ENCODE peak calls at places on chromosomes 5 and 9, in seven cellular contexts. One of them, this sample, is unnamed.
A peak's percentile ranks its signal among the peaks of the same experiment; 100 is the strongest.

GRCh38 chr5:150616024-150616470 is 24.4 kb upstream of the SYNPO start:
- DNase-seq in activated naive CD8-positive, alpha-beta T cell treated with anti-CD3 and anti-CD28 coated beads, Interleukin-2, amount 10 ng/mL, durations not matched to agents 7 days and 5 days: no peak
- DNase-seq in HFF-Myc: no peak
- DNase-seq in activated effector memory CD4-positive, alpha-beta T cell treated with Interleukin-2 at 50 U/mL for 16 hours: no peak
- DNase-seq in HTR-8/SVneo: no peak
- DNase-seq in GM23338: no peak
- DNase-seq in NCI-H1105 treated with DMSO at 0.1 percent for 48 hours: no peak
- DNase-seq in this sample: peak; percentile 89

GRCh38 chr9:4077499-4078102 is 222.3 kb downstream of the GLIS3 start:
- DNase-seq in activated naive CD8-positive, alpha-beta T cell treated with anti-CD3 and anti-CD28 coated beads, Interleukin-2, amount 10 ng/mL, durations not matched to agents 7 days and 5 days: peak; percentile 53
- DNase-seq in GM23338: peak; percentile 86
- DNase-seq in HTR-8/SVneo: peak; percentile 66
- DNase-seq in NCI-H1105 treated with DMSO at 0.1 percent for 48 hours: no peak
- DNase-seq in HFF-Myc: peak; percentile 37
- DNase-seq in activated effector memory CD4-positive, alpha-beta T cell treated with Interleukin-2 at 50 U/mL for 16 hours: no peak
- DNase-seq in this sample: peak; percentile 11

GRCh38 chr9:83167126-83167525 is 104.2 kb upstream of the RASEF start:
- DNase-seq in activated effector memory CD4-positive, alpha-beta T cell treated with Interleukin-2 at 50 U/mL for 16 hours: no peak
- DNase-seq in HFF-Myc: no peak
- DNase-seq in NCI-H1105 treated with DMSO at 0.1 percent for 48 hours: no peak
- DNase-seq in activated naive CD8-positive, alpha-beta T cell treated with anti-CD3 and anti-CD28 coated beads, Interleukin-2, amount 10 ng/mL, durations not matched to agents 7 days and 5 days: no peak
- DNase-seq in GM23338: peak; percentile 15
- DNase-seq in HTR-8/SVneo: no peak
- DNase-seq in this sample: no peak

GRCh38 chr9:135770203-135770535 is 68.2 kb downstream of the KCNT1 start:
- DNase-seq in HTR-8/SVneo: no peak
- DNase-seq in activated naive CD8-positive, alpha-beta T cell treated with anti-CD3 and anti-CD28 coated beads, Interleukin-2, amount 10 ng/mL, durations not matched to agents 7 days and 5 days: no peak
- DNase-seq in GM23338: no peak
- DNase-seq in activated effector memory CD4-positive, alpha-beta T cell treated with Interleukin-2 at 50 U/mL for 16 hours: peak; percentile 4
- DNase-seq in HFF-Myc: no peak
- DNase-seq in NCI-H1105 treated with DMSO at 0.1 percent for 48 hours: peak; percentile 7
- DNase-seq in this sample: no peak

GRCh38 chr5:103389362-103389761 is 130.8 kb downstream of the MACIR start:
- DNase-seq in GM23338: no peak
- DNase-seq in activated effector memory CD4-positive, alpha-beta T cell treated with Interleukin-2 at 50 U/mL for 16 hours: no peak
- DNase-seq in NCI-H1105 treated with DMSO at 0.1 percent for 48 hours: no peak
- DNase-seq in HTR-8/SVneo: no peak
- DNase-seq in activated naive CD8-positive, alpha-beta T cell treated with anti-CD3 and anti-CD28 coated beads, Interleukin-2, amount 10 ng/mL, durations not matched to agents 7 days and 5 days: no peak
- DNase-seq in HFF-Myc: no peak
- DNase-seq in this sample: no peak

GRCh38 chr9:114155263-114155966 is at the start of gene COL27A1:
- DNase-seq in activated naive CD8-positive, alpha-beta T cell treated with anti-CD3 and anti-CD28 coated beads, Interleukin-2, amount 10 ng/mL, durations not matched to agents 7 days and 5 days: peak; percentile 91
- DNase-seq in HTR-8/SVneo: peak; percentile 76
- DNase-seq in HFF-Myc: no peak
- DNase-seq in NCI-H1105 treated with DMSO at 0.1 percent for 48 hours: peak; percentile 52
- DNase-seq in activated effector memory CD4-positive, alpha-beta T cell treated with Interleukin-2 at 50 U/mL for 16 hours: peak; percentile 62
- DNase-seq in GM23338: peak; percentile 93
- DNase-seq in this sample: peak; percentile 69

GRCh38 chr9:127183814-127184582 is 61.6 kb upstream of the ANGPTL2 start:
- DNase-seq in activated effector memory CD4-positive, alpha-beta T cell treated with Interleukin-2 at 50 U/mL for 16 hours: no peak
- DNase-seq in HFF-Myc: no peak
- DNase-seq in HTR-8/SVneo: no peak
- DNase-seq in activated naive CD8-positive, alpha-beta T cell treated with anti-CD3 and anti-CD28 coated beads, Interleukin-2, amount 10 ng/mL, durations not matched to agents 7 days and 5 days: no peak
- DNase-seq in GM23338: no peak
- DNase-seq in NCI-H1105 treated with DMSO at 0.1 percent for 48 hours: no peak
- DNase-seq in this sample: no peak

GRCh38 chr9:23801523-23801922 is 24.5 kb downstream of the ELAVL2 start:
- DNase-seq in NCI-H1105 treated with DMSO at 0.1 percent for 48 hours: no peak
- DNase-seq in HTR-8/SVneo: no peak
- DNase-seq in activated naive CD8-positive, alpha-beta T cell treated with anti-CD3 and anti-CD28 coated beads, Interleukin-2, amount 10 ng/mL, durations not matched to agents 7 days and 5 days: no peak
- DNase-seq in GM23338: no peak
- DNase-seq in activated effector memory CD4-positive, alpha-beta T cell treated with Interleukin-2 at 50 U/mL for 16 hours: no peak
- DNase-seq in HFF-Myc: no peak
- DNase-seq in this sample: no peak

GRCh38 chr5:93164690-93165089 is 416.3 kb downstream of the NR2F1-AS1 start:
- DNase-seq in HTR-8/SVneo: peak; percentile 36
- DNase-seq in GM23338: no peak
- DNase-seq in NCI-H1105 treated with DMSO at 0.1 percent for 48 hours: no peak
- DNase-seq in HFF-Myc: peak; percentile 61
- DNase-seq in activated effector memory CD4-positive, alpha-beta T cell treated with Interleukin-2 at 50 U/mL for 16 hours: no peak
- DNase-seq in activated naive CD8-positive, alpha-beta T cell treated with anti-CD3 and anti-CD28 coated beads, Interleukin-2, amount 10 ng/mL, durations not matched to agents 7 days and 5 days: no peak
- DNase-seq in this sample: no peak

GRCh38 chr9:6673326-6674025 is 27.9 kb upstream of the GLDC start:
- DNase-seq in GM23338: no peak
- DNase-seq in activated effector memory CD4-positive, alpha-beta T cell treated with Interleukin-2 at 50 U/mL for 16 hours: no peak
- DNase-seq in activated naive CD8-positive, alpha-beta T cell treated with anti-CD3 and anti-CD28 coated beads, Interleukin-2, amount 10 ng/mL, durations not matched to agents 7 days and 5 days: no peak
- DNase-seq in NCI-H1105 treated with DMSO at 0.1 percent for 48 hours: no peak
- DNase-seq in HTR-8/SVneo: no peak
- DNase-seq in HFF-Myc: no peak
- DNase-seq in this sample: no peak

GRCh38 chr5:34584165-34584564 is 72.0 kb upstream of the RAI14 start:
- DNase-seq in HTR-8/SVneo: no peak
- DNase-seq in activated naive CD8-positive, alpha-beta T cell treated with anti-CD3 and anti-CD28 coated beads, Interleukin-2, amount 10 ng/mL, durations not matched to agents 7 days and 5 days: no peak
- DNase-seq in activated effector memory CD4-positive, alpha-beta T cell treated with Interleukin-2 at 50 U/mL for 16 hours: no peak
- DNase-seq in GM23338: no peak
- DNase-seq in NCI-H1105 treated with DMSO at 0.1 percent for 48 hours: no peak
- DNase-seq in HFF-Myc: no peak
- DNase-seq in this sample: peak; percentile 100

GRCh38 chr9:98314381-98315066 is 59.1 kb upstream of the TBC1D2 start:
- DNase-seq in NCI-H1105 treated with DMSO at 0.1 percent for 48 hours: no peak
- DNase-seq in activated naive CD8-positive, alpha-beta T cell treated with anti-CD3 and anti-CD28 coated beads, Interleukin-2, amount 10 ng/mL, durations not matched to agents 7 days and 5 days: no peak
- DNase-seq in HFF-Myc: no peak
- DNase-seq in activated effector memory CD4-positive, alpha-beta T cell treated with Interleukin-2 at 50 U/mL for 16 hours: no peak
- DNase-seq in HTR-8/SVneo: no peak
- DNase-seq in GM23338: no peak
- DNase-seq in this sample: no peak

GRCh38 chr9:22954964-22955363 is 508.3 kb downstream of the DMRTA1 start:
- DNase-seq in NCI-H1105 treated with DMSO at 0.1 percent for 48 hours: no peak
- DNase-seq in HTR-8/SVneo: no peak
- DNase-seq in activated effector memory CD4-positive, alpha-beta T cell treated with Interleukin-2 at 50 U/mL for 16 hours: no peak
- DNase-seq in GM23338: no peak
- DNase-seq in HFF-Myc: no peak
- DNase-seq in activated naive CD8-positive, alpha-beta T cell treated with anti-CD3 and anti-CD28 coated beads, Interleukin-2, amount 10 ng/mL, durations not matched to agents 7 days and 5 days: no peak
- DNase-seq in this sample: no peak

GRCh38 chr9:108052431-108053080 is 563.0 kb upstream of the KLF4 start:
- DNase-seq in activated effector memory CD4-positive, alpha-beta T cell treated with Interleukin-2 at 50 U/mL for 16 hours: no peak
- DNase-seq in activated naive CD8-positive, alpha-beta T cell treated with anti-CD3 and anti-CD28 coated beads, Interleukin-2, amount 10 ng/mL, durations not matched to agents 7 days and 5 days: no peak
- DNase-seq in GM23338: peak; percentile 55
- DNase-seq in HFF-Myc: no peak
- DNase-seq in NCI-H1105 treated with DMSO at 0.1 percent for 48 hours: no peak
- DNase-seq in HTR-8/SVneo: no peak
- DNase-seq in this sample: no peak

GRCh38 chr9:131042666-131043065 is 33.7 kb downstream of the LAMC3 start:
- DNase-seq in activated effector memory CD4-positive, alpha-beta T cell treated with Interleukin-2 at 50 U/mL for 16 hours: no peak
- DNase-seq in activated naive CD8-positive, alpha-beta T cell treated with anti-CD3 and anti-CD28 coated beads, Interleukin-2, amount 10 ng/mL, durations not matched to agents 7 days and 5 days: no peak
- DNase-seq in HFF-Myc: no peak
- DNase-seq in GM23338: no peak
- DNase-seq in NCI-H1105 treated with DMSO at 0.1 percent for 48 hours: no peak
- DNase-seq in HTR-8/SVneo: no peak
- DNase-seq in this sample: no peak

GRCh38 chr5:307794-308579 is 13.5 kb upstream of the AHRR start:
- DNase-seq in NCI-H1105 treated with DMSO at 0.1 percent for 48 hours: no peak
- DNase-seq in GM23338: no peak
- DNase-seq in activated naive CD8-positive, alpha-beta T cell treated with anti-CD3 and anti-CD28 coated beads, Interleukin-2, amount 10 ng/mL, durations not matched to agents 7 days and 5 days: no peak
- DNase-seq in HTR-8/SVneo: no peak
- DNase-seq in activated effector memory CD4-positive, alpha-beta T cell treated with Interleukin-2 at 50 U/mL for 16 hours: no peak
- DNase-seq in HFF-Myc: no peak
- DNase-seq in this sample: no peak

GRCh38 chr9:30757723-30758122 is 1626.7 kb upstream of the ACO1 start:
- DNase-seq in activated naive CD8-positive, alpha-beta T cell treated with anti-CD3 and anti-CD28 coated beads, Interleukin-2, amount 10 ng/mL, durations not matched to agents 7 days and 5 days: no peak
- DNase-seq in NCI-H1105 treated with DMSO at 0.1 percent for 48 hours: no peak
- DNase-seq in GM23338: no peak
- DNase-seq in activated effector memory CD4-positive, alpha-beta T cell treated with Interleukin-2 at 50 U/mL for 16 hours: no peak
- DNase-seq in HTR-8/SVneo: no peak
- DNase-seq in HFF-Myc: no peak
- DNase-seq in this sample: no peak

GRCh38 chr9:128937310-128938165 is 9.9 kb downstream of the DOLK start:
- DNase-seq in activated naive CD8-positive, alpha-beta T cell treated with anti-CD3 and anti-CD28 coated beads, Interleukin-2, amount 10 ng/mL, durations not matched to agents 7 days and 5 days: no peak
- DNase-seq in HTR-8/SVneo: no peak
- DNase-seq in NCI-H1105 treated with DMSO at 0.1 percent for 48 hours: no peak
- DNase-seq in HFF-Myc: no peak
- DNase-seq in GM23338: no peak
- DNase-seq in activated effector memory CD4-positive, alpha-beta T cell treated with Interleukin-2 at 50 U/mL for 16 hours: no peak
- DNase-seq in this sample: no peak

GRCh38 chr5:65262590-65263189 is 219.0 kb downstream of the ADAMTS6 start:
- DNase-seq in HTR-8/SVneo: no peak
- DNase-seq in GM23338: no peak
- DNase-seq in activated effector memory CD4-positive, alpha-beta T cell treated with Interleukin-2 at 50 U/mL for 16 hours: no peak
- DNase-seq in activated naive CD8-positive, alpha-beta T cell treated with anti-CD3 and anti-CD28 coated beads, Interleukin-2, amount 10 ng/mL, durations not matched to agents 7 days and 5 days: no peak
- DNase-seq in HFF-Myc: peak; percentile 63
- DNase-seq in NCI-H1105 treated with DMSO at 0.1 percent for 48 hours: no peak
- DNase-seq in this sample: no peak